ENCODE peak calls at places on chromosomes 1 and 21, in eight cellular contexts. One of them, this sample, is unnamed. For H3K9me2, the result is how much of the 10 kb centered on the place peaks cover.

GRCh38 chr1:15435239-15436077 is 2.8 kb upstream of the CTRC start:
- DNase-seq in GM23338: no peak
- DNase-seq in GM23248: no peak
- DNase-seq in Karpas-422: no peak
- DNase-seq in SK-N-SH: no peak
- DNase-seq in HCT116: no peak
- DNase-seq in hepatocyte: no peak
- DNase-seq in MM.1S: no peak
- DNase-seq in this sample: no peak

GRCh38 chr1:101733340-101733739 is 263.4 kb downstream of the OLFM3 start:
- DNase-seq in Karpas-422: no peak
- DNase-seq in GM23338: no peak
- DNase-seq in hepatocyte: peak
- DNase-seq in GM23248: no peak
- DNase-seq in MM.1S: no peak
- DNase-seq in SK-N-SH: no peak
- DNase-seq in HCT116: no peak
- DNase-seq in this sample: no peak

GRCh38 chr1:87598429-87598828 is 269.7 kb downstream of the LMO4 start:
- DNase-seq in SK-N-SH: no peak
- DNase-seq in hepatocyte: no peak
- DNase-seq in GM23248: no peak
- DNase-seq in GM23338: peak
- DNase-seq in HCT116: peak
- DNase-seq in Karpas-422: peak
- DNase-seq in MM.1S: no peak
- DNase-seq in this sample: no peak

GRCh38 chr1:115332813-115333608 is 5.0 kb downstream of the NGF start:
- DNase-seq in SK-N-SH: no peak
- DNase-seq in Karpas-422: no peak
- DNase-seq in HCT116: no peak
- DNase-seq in GM23338: peak
- DNase-seq in GM23248: peak
- DNase-seq in MM.1S: no peak
- DNase-seq in hepatocyte: no peak
- DNase-seq in this sample: no peak

GRCh38 chr1:108036796-108037545 is 72.0 kb upstream of the VAV3 start:
- DNase-seq in HCT116: no peak
- DNase-seq in hepatocyte: no peak
- DNase-seq in MM.1S: no peak
- DNase-seq in GM23248: peak
- DNase-seq in SK-N-SH: no peak
- DNase-seq in GM23338: no peak
- DNase-seq in Karpas-422: no peak
- DNase-seq in this sample: no peak

GRCh38 chr1:64616039-64616438 is 128.8 kb upstream of the RAVER2 start:
- DNase-seq in MM.1S: peak
- DNase-seq in hepatocyte: no peak
- DNase-seq in SK-N-SH: no peak
- DNase-seq in GM23248: no peak
- DNase-seq in GM23338: no peak
- DNase-seq in Karpas-422: no peak
- DNase-seq in HCT116: no peak
- DNase-seq in this sample: no peak

GRCh38 chr21:15204887-15205286 is 140.1 kb upstream of the NRIP1 start:
- DNase-seq in hepatocyte: no peak
- DNase-seq in GM23248: no peak
- DNase-seq in MM.1S: no peak
- DNase-seq in HCT116: no peak
- DNase-seq in SK-N-SH: no peak
- DNase-seq in GM23338: no peak
- DNase-seq in Karpas-422: no peak
- DNase-seq in this sample: no peak

GRCh38 chr1:28091043-28091781 is 2.8 kb upstream of the EYA3 start:
- DNase-seq in GM23248: peak
- DNase-seq in hepatocyte: peak
- DNase-seq in GM23338: peak
- DNase-seq in MM.1S: peak
- DNase-seq in SK-N-SH: peak
- DNase-seq in Karpas-422: peak
- DNase-seq in HCT116: peak
- DNase-seq in this sample: peak

GRCh38 chr1:11804666-11805453 is 904 bp downstream of the MTHFR start:
- DNase-seq in Karpas-422: peak
- DNase-seq in SK-N-SH: peak
- DNase-seq in HCT116: no peak
- DNase-seq in MM.1S: peak
- DNase-seq in GM23248: peak
- DNase-seq in hepatocyte: peak
- DNase-seq in GM23338: peak
- DNase-seq in this sample: no peak

GRCh38 chr1:24289937-24290595 is 29.1 kb upstream of the GRHL3 start:
- DNase-seq in GM23248: peak
- DNase-seq in MM.1S: no peak
- DNase-seq in SK-N-SH: peak
- DNase-seq in GM23338: no peak
- DNase-seq in Karpas-422: no peak
- DNase-seq in HCT116: no peak
- DNase-seq in hepatocyte: no peak
- DNase-seq in this sample: peak

GRCh38 chr1:925532-926421 is 2.1 kb downstream of the SAMD11 start:
- DNase-seq in HCT116: no peak
- DNase-seq in Karpas-422: no peak
- DNase-seq in GM23248: peak
- DNase-seq in SK-N-SH: peak
- DNase-seq in MM.1S: no peak
- DNase-seq in GM23338: no peak
- DNase-seq in hepatocyte: peak
- DNase-seq in this sample: no peak

GRCh38 chr1:244344001-244344400 is 107.7 kb downstream of the ADSS2 start:
- DNase-seq in Karpas-422: peak
- DNase-seq in HCT116: no peak
- DNase-seq in SK-N-SH: no peak
- DNase-seq in hepatocyte: no peak
- DNase-seq in GM23248: no peak
- DNase-seq in MM.1S: no peak
- DNase-seq in GM23338: no peak
- DNase-seq in this sample: no peak

GRCh38 chr21:44352253-44352860 is 1.1 kb upstream of the TRPM2 start:
- DNase-seq in GM23338: no peak
- DNase-seq in MM.1S: no peak
- DNase-seq in HCT116: no peak
- DNase-seq in GM23248: no peak
- DNase-seq in SK-N-SH: no peak
- DNase-seq in hepatocyte: no peak
- DNase-seq in Karpas-422: no peak
- DNase-seq in this sample: no peak
- H3K27ac ChIP-seq in GM23338: no peak
- H3K27ac ChIP-seq in MM.1S: no peak
- H3K27ac ChIP-seq in HCT116: no peak
- H3K27ac ChIP-seq in GM23248: no peak
- H3K27ac ChIP-seq in SK-N-SH: no peak
- H3K27ac ChIP-seq in hepatocyte: no peak
- H3K27ac ChIP-seq in Karpas-422: no peak
- H3K27ac ChIP-seq in this sample: no peak

GRCh38 chr1:95321516-95321915 is 87.5 kb downstream of the RWDD3 start:
- DNase-seq in hepatocyte: no peak
- DNase-seq in HCT116: no peak
- DNase-seq in MM.1S: no peak
- DNase-seq in GM23248: peak
- DNase-seq in SK-N-SH: no peak
- DNase-seq in Karpas-422: no peak
- DNase-seq in GM23338: no peak
- DNase-seq in this sample: no peak
- H2AFZ ChIP-seq in hepatocyte: no peak
- H2AFZ ChIP-seq in HCT116: no peak
- H2AFZ ChIP-seq in MM.1S: no peak
- H2AFZ ChIP-seq in GM23248: no peak
- H2AFZ ChIP-seq in SK-N-SH: no peak
- H2AFZ ChIP-seq in Karpas-422: no peak
- H2AFZ ChIP-seq in GM23338: peak
- H2AFZ ChIP-seq in this sample: no peak

GRCh38 chr1:91850708-91851107 is 35.2 kb downstream of the TGFBR3 start:
- DNase-seq in MM.1S: no peak
- DNase-seq in hepatocyte: no peak
- DNase-seq in SK-N-SH: no peak
- DNase-seq in Karpas-422: no peak
- DNase-seq in HCT116: no peak
- DNase-seq in GM23338: no peak
- DNase-seq in GM23248: no peak
- DNase-seq in this sample: no peak

GRCh38 chr1:91847851-91848250 is 38.1 kb downstream of the TGFBR3 start:
- DNase-seq in Karpas-422: no peak
- DNase-seq in MM.1S: no peak
- DNase-seq in HCT116: no peak
- DNase-seq in hepatocyte: no peak
- DNase-seq in GM23338: peak
- DNase-seq in SK-N-SH: no peak
- DNase-seq in GM23248: no peak
- DNase-seq in this sample: no peak

GRCh38 chr1:91853397-91853796 is 32.6 kb downstream of the TGFBR3 start:
- DNase-seq in GM23248: no peak
- DNase-seq in SK-N-SH: no peak
- DNase-seq in HCT116: no peak
- DNase-seq in hepatocyte: no peak
- DNase-seq in MM.1S: no peak
- DNase-seq in GM23338: no peak
- DNase-seq in Karpas-422: no peak
- DNase-seq in this sample: no peak

GRCh38 chr1:91854852-91855251 is 31.1 kb downstream of the TGFBR3 start:
- DNase-seq in hepatocyte: no peak
- DNase-seq in Karpas-422: no peak
- DNase-seq in MM.1S: no peak
- DNase-seq in GM23338: no peak
- DNase-seq in SK-N-SH: no peak
- DNase-seq in GM23248: no peak
- DNase-seq in HCT116: no peak
- DNase-seq in this sample: no peak

DNA sequence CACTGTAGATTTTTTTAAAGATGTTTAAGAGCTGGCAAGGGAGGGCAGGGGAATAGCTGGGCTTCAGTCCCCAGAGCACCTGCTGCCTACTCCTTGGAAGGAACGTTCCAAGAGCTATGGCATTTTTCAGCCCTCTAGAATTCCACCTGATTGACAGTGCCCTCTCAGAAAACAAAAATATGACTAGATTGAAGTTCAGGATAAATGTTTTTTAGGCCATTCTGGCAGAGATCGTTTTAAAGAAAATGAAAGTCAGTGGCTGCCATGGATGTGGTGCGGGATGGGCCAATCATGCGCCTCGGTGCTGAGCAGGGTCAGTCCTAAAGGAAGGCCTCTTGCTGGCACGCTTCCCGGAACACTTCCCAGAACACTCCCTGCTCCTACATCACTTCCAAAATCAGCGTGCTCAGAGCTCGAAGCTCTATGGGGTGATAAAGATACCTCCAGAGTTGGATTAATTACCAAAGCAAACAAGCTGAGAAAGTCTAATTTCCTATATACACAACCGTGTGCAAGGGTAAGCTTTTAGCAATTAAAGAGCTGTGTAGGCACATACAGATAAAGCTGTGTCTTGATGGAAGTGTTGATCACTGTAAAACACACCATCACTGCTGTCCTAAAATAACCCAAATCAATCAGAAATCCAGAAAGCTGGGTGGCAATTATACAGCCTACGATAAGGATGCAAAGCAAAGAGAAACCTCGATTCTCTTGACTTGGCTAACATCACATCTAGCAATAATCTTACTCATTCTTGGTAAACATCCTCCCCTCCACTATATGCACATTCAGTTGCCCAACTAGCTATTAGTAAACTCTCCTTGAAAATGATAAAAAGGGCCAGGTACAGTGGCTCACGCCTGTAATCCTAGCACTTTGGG is 34.6 kb downstream of the TGFBR3 start:
- DNase-seq in HCT116: no peak
- DNase-seq in hepatocyte: peak
- DNase-seq in GM23248: peak
- DNase-seq in Karpas-422: no peak
- DNase-seq in MM.1S: no peak
- DNase-seq in SK-N-SH: peak
- DNase-seq in GM23338: no peak
- DNase-seq in this sample: peak
- H3K9me2 ChIP-seq in HCT116: under half
- H3K9me2 ChIP-seq in hepatocyte: under half
- H3K9me2 ChIP-seq in GM23248: under half
- H3K9me2 ChIP-seq in Karpas-422: under half
- H3K9me2 ChIP-seq in MM.1S: under half
- H3K9me2 ChIP-seq in SK-N-SH: under half
- H3K9me2 ChIP-seq in GM23338: under half
- H3K9me2 ChIP-seq in this sample: under half

GRCh38 chr1:85342177-85342576 is 65.7 kb upstream of the BCL10 start:
- DNase-seq in GM23338: no peak
- DNase-seq in SK-N-SH: no peak
- DNase-seq in Karpas-422: no peak
- DNase-seq in GM23248: peak
- DNase-seq in HCT116: no peak
- DNase-seq in MM.1S: no peak
- DNase-seq in hepatocyte: no peak
- DNase-seq in this sample: no peak

GRCh38 chr1:85340427-85340826 is 64.0 kb upstream of the BCL10 start:
- DNase-seq in MM.1S: no peak
- DNase-seq in SK-N-SH: no peak
- DNase-seq in Karpas-422: no peak
- DNase-seq in GM23338: no peak
- DNase-seq in HCT116: no peak
- DNase-seq in GM23248: no peak
- DNase-seq in hepatocyte: no peak
- DNase-seq in this sample: no peak

GRCh38 chr1:85344256-85344694 is 67.8 kb upstream of the BCL10 start:
- DNase-seq in Karpas-422: no peak
- DNase-seq in SK-N-SH: peak
- DNase-seq in GM23248: peak
- DNase-seq in MM.1S: no peak
- DNase-seq in GM23338: peak
- DNase-seq in HCT116: no peak
- DNase-seq in hepatocyte: peak
- DNase-seq in this sample: peak

GRCh38 chr1:85343213-85343611 is 66.8 kb upstream of the BCL10 start:
- DNase-seq in Karpas-422: no peak
- DNase-seq in GM23248: peak
- DNase-seq in HCT116: no peak
- DNase-seq in SK-N-SH: no peak
- DNase-seq in GM23338: no peak
- DNase-seq in MM.1S: no peak
- DNase-seq in hepatocyte: no peak
- DNase-seq in this sample: no peak

DNA sequence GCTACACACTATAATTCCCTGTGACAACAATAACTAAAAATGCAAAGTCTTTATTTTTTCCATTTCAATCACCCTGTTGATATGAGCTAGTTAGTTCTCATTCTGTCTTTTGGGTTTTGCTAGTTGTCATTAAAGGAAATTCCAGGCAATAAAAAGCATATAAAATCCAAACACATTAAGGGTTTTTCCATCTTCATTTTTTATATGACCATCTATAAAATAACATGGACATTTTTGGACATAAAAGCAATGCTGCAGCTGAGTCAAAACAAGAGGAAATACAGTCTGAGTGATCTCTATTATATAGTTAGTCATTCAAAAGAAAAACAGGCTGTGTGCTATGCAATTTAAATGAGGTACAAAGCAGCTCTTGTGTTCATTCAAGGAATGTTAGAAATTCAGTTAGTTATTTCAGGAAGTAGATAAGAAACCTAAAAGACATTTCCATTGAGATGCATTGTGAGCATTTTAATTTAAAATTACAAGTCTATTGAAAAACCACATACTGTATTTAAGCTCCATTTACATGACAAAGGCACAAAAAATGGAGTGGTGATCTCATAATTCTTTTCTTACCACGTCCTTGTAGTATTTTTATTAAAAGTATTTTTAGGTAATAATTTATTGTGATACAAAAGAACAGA is 67.3 kb upstream of the BCL10 start:
- DNase-seq in GM23248: peak
- DNase-seq in GM23338: peak
- DNase-seq in Karpas-422: no peak
- DNase-seq in MM.1S: no peak
- DNase-seq in hepatocyte: no peak
- DNase-seq in SK-N-SH: no peak
- DNase-seq in HCT116: no peak
- DNase-seq in this sample: peak
- H3K27ac ChIP-seq in GM23248: peak
- H3K27ac ChIP-seq in GM23338: peak
- H3K27ac ChIP-seq in Karpas-422: no peak
- H3K27ac ChIP-seq in MM.1S: no peak
- H3K27ac ChIP-seq in hepatocyte: no peak
- H3K27ac ChIP-seq in SK-N-SH: peak
- H3K27ac ChIP-seq in HCT116: no peak
- H3K27ac ChIP-seq in this sample: peak

This sample was measured in PC-9.